ENCODE peak calls at places on chromosomes 2 and 18, in ten cellular contexts. Z is NCI-H1105 treated with DMSO at 0.1 percent for 48 hours, M is ELF-1, B is T-helper 9 cell, R is midbrain, X is IMR-90, T is PC-9, K is MCF 10A, E is AG10803, O is NCI-H2171 treated with DMSO at 0.1 percent for 48 hours. U is an unnamed sample.

GRCh38 chr2:85794491-85795121 is 40.8 kb downstream of the ATOH8 start:
- DNase-seq in M (no peak), R (peak), B (no peak), K (no peak), T (no peak), O (peak), X (no peak), Z (peak), E (no peak), U (no peak)

GRCh38 chr2:172106128-172106961 is 3.6 kb upstream of the DLX2 start:
- DNase-seq in K (no peak), X (peak), R (no peak), T (no peak), E (peak), O (no peak), B (no peak), M (peak), Z (no peak), U (no peak)

GRCh38 chr2:133643822-133644221 is 75.6 kb upstream of the NCKAP5 start:
- DNase-seq in K (no peak), M (no peak), R (no peak), T (no peak), E (no peak), X (no peak), O (no peak), B (no peak), Z (no peak), U (no peak)

GRCh38 chr2:197042613-197043248 is 116.2 kb upstream of the PGAP1 start:
- DNase-seq in O (peak), Z (peak), B (no peak), X (peak), T (no peak), K (no peak), E (no peak), R (no peak), M (no peak), U (no peak)

GRCh38 chr2:43192939-43193651 is 33.3 kb downstream of the ZFP36L2 start:
- DNase-seq in E (no peak), B (no peak), Z (no peak), T (no peak), X (no peak), R (no peak), O (no peak), M (no peak), K (no peak), U (no peak)

GRCh38 chr18:77144451-77145118 is 12.0 kb upstream of the MBP start:
- DNase-seq in Z (no peak), B (no peak), E (no peak), X (no peak), M (no peak), T (no peak), R (no peak), K (no peak), O (no peak), U (no peak)

GRCh38 chr2:221176666-221177065 is 395.4 kb downstream of the EPHA4 start:
- DNase-seq in O (peak), T (no peak), K (no peak), R (no peak), X (no peak), M (no peak), B (no peak), E (no peak), Z (peak), U (no peak)

GRCh38 chr2:64454316-64455030 is 511 bp downstream of the LGALSL start:
- DNase-seq in M (peak), B (peak), R (peak), K (peak), O (peak), Z (peak), E (peak), X (peak), T (peak), U (peak)

GRCh38 chr2:170500770-170501169 is 214.4 kb upstream of the SP5 start:
- DNase-seq in R (peak), Z (no peak), M (no peak), K (no peak), T (no peak), X (peak), O (no peak), E (peak), B (no peak), U (no peak)

GRCh38 chr18:70450658-70451253 is 161.9 kb downstream of the SOCS6 start:
- DNase-seq in X (peak), B (no peak), T (no peak), M (no peak), K (no peak), O (no peak), R (no peak), Z (peak), E (peak), U (peak)

GRCh38 chr2:236908456-236909388 is 177.0 kb upstream of the COPS8 start:
- DNase-seq in T (no peak), Z (no peak), M (no peak), X (no peak), O (no peak), R (no peak), B (no peak), K (no peak), E (no peak), U (no peak)

GRCh38 chr18:8844721-8845148 is 139.4 kb downstream of the MTCL1 start:
- DNase-seq in X (peak), K (no peak), B (no peak), O (peak), Z (no peak), E (no peak), M (no peak), R (no peak), T (no peak), U (no peak)

GRCh38 chr2:97967216-97967592 is 28.5 kb downstream of the TMEM131 start:
- DNase-seq in Z (no peak), R (no peak), O (no peak), B (no peak), M (no peak), K (no peak), T (no peak), E (no peak), X (no peak), U (no peak)

GRCh38 chr2:218727502-218728165 is 17.0 kb downstream of the TTLL4 start:
- DNase-seq in B (no peak), K (peak), M (no peak), E (peak), O (peak), Z (peak), T (peak), R (no peak), X (peak), U (no peak)

GRCh38 chr18:77114070-77114563 is 18.5 kb downstream of the MBP start:
- DNase-seq in B (no peak), T (no peak), E (no peak), X (no peak), Z (no peak), R (no peak), M (no peak), K (no peak), O (no peak), U (no peak)

GRCh38 chr2:214808481-214808931 is 977 bp downstream of the BARD1 start:
- DNase-seq in O (peak), Z (peak), B (no peak), X (no peak), M (no peak), K (no peak), E (no peak), T (no peak), R (peak), U (no peak)

GRCh38 chr2:158099716-158100115 is 2.0 kb upstream of the UPP2 start:
- DNase-seq in K (peak), Z (no peak), O (no peak), R (no peak), M (no peak), B (no peak), T (no peak), E (peak), X (peak), U (no peak)

GRCh38 chr2:230706053-230706498 is 6.6 kb upstream of the CAB39 start:
- DNase-seq in Z (no peak), M (no peak), B (no peak), X (no peak), O (no peak), K (no peak), E (no peak), R (no peak), T (peak), U (no peak)

GRCh38 chr2:96556441-96557330 is 20.1 kb downstream of the ARID5A start:
- DNase-seq in O (no peak), M (peak), K (peak), B (no peak), Z (no peak), X (peak), T (peak), R (no peak), E (peak), U (no peak)

GRCh38 chr2:170264865-170265264 is 86.9 kb downstream of the MYO3B start:
- DNase-seq in X (no peak), M (no peak), B (no peak), E (no peak), Z (no peak), K (no peak), T (no peak), O (no peak), R (no peak), U (no peak)

GRCh38 chr2:113211226-113212105 is 37.7 kb downstream of the PSD4 start:
- DNase-seq in X (peak), T (peak), B (no peak), R (no peak), K (peak), O (no peak), M (peak), Z (no peak), E (peak), U (no peak)

GRCh38 chr18:50738103-50738757 is 81.6 kb downstream of the MRO start:
- DNase-seq in M (no peak), Z (no peak), R (no peak), E (no peak), K (no peak), X (no peak), B (no peak), T (no peak), O (no peak), U (no peak)

GRCh38 chr2:8882094-8882493 is 44.7 kb upstream of the KIDINS220 start:
- DNase-seq in E (peak), O (no peak), K (peak), X (peak), M (peak), Z (no peak), B (no peak), R (peak), T (no peak), U (peak)

GRCh38 chr2:99085400-99085799 is 56.1 kb upstream of the C2orf15 start:
- DNase-seq in M (no peak), K (peak), R (no peak), X (no peak), B (no peak), Z (no peak), E (no peak), O (peak), T (no peak), U (no peak)

GRCh38 chr2:233706720-233707119 is 6.0 kb upstream of the UGT1A5 start:
- DNase-seq in O (no peak), T (peak), B (no peak), Z (no peak), X (peak), K (peak), E (peak), M (no peak), R (no peak), U (no peak)

GRCh38 chr18:59123588-59124369 is 15.9 kb upstream of the SEC11C start:
- DNase-seq in Z (no peak), B (no peak), O (peak), M (no peak), E (peak), K (peak), R (no peak), X (peak), T (peak), U (no peak)